ENCODE peak calls at places on chromosomes 7 and 10, in eight cellular contexts. J is endothelial cell of umbilical vein, I is GM12865, O is cardiac fibroblast, U is esophagus squamous epithelium, T is left lung, W is K562, X is bronchial epithelial cell. Y is an unnamed sample.

GRCh38 chr7:43698461-43699255 is 30.7 kb downstream of the COA1 start:
- DNase-seq in W (no peak), T (no peak), X (peak; percentile 65), O (peak; percentile 22), I (no peak), U (no peak), J (no peak), Y (no peak)

GRCh38 chr7:7438851-7439250 is 96.8 kb downstream of the COL28A1 start:
- DNase-seq in O (peak; percentile 99), W (no peak), I (peak; percentile 9), U (no peak), T (no peak), X (peak; percentile 100), J (peak; percentile 78), Y (no peak)

GRCh38 chr7:41013117-41013516 is 689.8 kb downstream of the INHBA start:
- DNase-seq in X (no peak), I (no peak), O (peak; percentile 28), T (no peak), J (no peak), U (no peak), W (no peak), Y (no peak)

GRCh38 chr10:2915412-2915811 is 151.9 kb upstream of the PFKP start:
- DNase-seq in X (no peak), O (no peak), U (no peak), J (no peak), W (no peak), I (no peak), T (no peak), Y (no peak)

GRCh38 chr10:59271160-59271559 is 91.2 kb downstream of the FAM13C start:
- DNase-seq in X (no peak), U (no peak), I (no peak), J (no peak), T (no peak), W (no peak), O (no peak), Y (no peak)

GRCh38 chr7:97342512-97342911 is 225.0 kb downstream of the SDHAF3 start:
- DNase-seq in U (no peak), I (no peak), T (no peak), X (no peak), O (no peak), J (no peak), W (no peak), Y (no peak)

GRCh38 chr10:104527013-104527412 is 114.1 kb upstream of the SORCS3 start:
- DNase-seq in X (no peak), J (no peak), I (no peak), O (no peak), U (no peak), T (no peak), W (no peak), Y (no peak)

GRCh38 chr10:114372179-114372578 is 32.1 kb downstream of the AFAP1L2 start:
- DNase-seq in W (no peak), J (peak; percentile 95), U (no peak), X (no peak), T (no peak), O (no peak), I (no peak), Y (no peak)

GRCh38 chr10:72263613-72264241 is 10.0 kb upstream of the DDIT4 start:
- DNase-seq in T (peak; percentile 24), X (peak; percentile 92), J (no peak), O (peak; percentile 48), I (peak; percentile 66), W (no peak), U (no peak), Y (peak; percentile 77)

GRCh38 chr7:42869131-42870020 is 42.5 kb downstream of the C7orf25 start:
- DNase-seq in U (no peak), J (no peak), T (no peak), W (peak; percentile 18), O (no peak), X (peak; percentile 46), I (peak; percentile 58), Y (no peak)

GRCh38 chr7:49014870-49015269 is 90.5 kb downstream of the CDC14C start:
- DNase-seq in J (no peak), X (peak; percentile 1), O (no peak), U (no peak), W (no peak), T (no peak), I (no peak), Y (no peak)

GRCh38 chr10:33635967-33636366 is 301.5 kb upstream of the NRP1 start:
- DNase-seq in T (no peak), X (no peak), W (no peak), I (no peak), U (no peak), J (no peak), O (no peak), Y (no peak)

GRCh38 chr10:89954787-89955566 is 253.6 kb downstream of the KIF20B start:
- DNase-seq in O (peak; percentile 22), U (no peak), T (no peak), X (peak; percentile 18), W (no peak), I (peak; percentile 21), J (peak; percentile 4), Y (no peak)

GRCh38 chr10:129586897-129587443 is 119.9 kb downstream of the MGMT start:
- DNase-seq in T (no peak), J (no peak), X (no peak), O (peak; percentile 6), W (peak; percentile 11), I (no peak), U (no peak), Y (no peak)

GRCh38 chr7:96219382-96220130 is 102.3 kb downstream of the SLC25A13 start:
- DNase-seq in X (peak; percentile 97), O (peak; percentile 80), W (no peak), J (peak; percentile 59), U (no peak), T (no peak), I (no peak), Y (no peak)

GRCh38 chr10:102247724-102248123 is 2.4 kb downstream of the GBF1 start:
- DNase-seq in X (no peak), U (no peak), W (no peak), I (no peak), O (no peak), J (no peak), T (no peak), Y (no peak)

GRCh38 chr10:126247454-126247975 is 140.8 kb downstream of the ADAM12 start:
- DNase-seq in X (peak; percentile 96), T (no peak), J (peak; percentile 67), I (no peak), W (no peak), U (no peak), O (peak; percentile 100), Y (no peak)

GRCh38 chr7:6556196-6556595 is 4.9 kb upstream of the GRID2IP start:
- DNase-seq in J (no peak), T (no peak), O (no peak), X (no peak), W (peak; percentile 44), I (no peak), U (no peak), Y (no peak)

GRCh38 chr10:80173441-80173840 is 31.9 kb downstream of the ANXA11 start:
- DNase-seq in T (no peak), I (no peak), J (no peak), X (no peak), U (no peak), W (no peak), O (no peak), Y (no peak)

GRCh38 chr7:133197972-133198544 is 54.8 kb upstream of the EXOC4 start:
- DNase-seq in U (no peak), T (no peak), X (no peak), J (no peak), I (no peak), W (no peak), O (no peak), Y (no peak)

GRCh38 chr7:133201470-133201869 is 51.4 kb upstream of the EXOC4 start:
- DNase-seq in T (no peak), U (no peak), O (no peak), J (no peak), W (no peak), X (no peak), I (no peak), Y (no peak)

GRCh38 chr7:133191787-133192186 is 61.1 kb upstream of the EXOC4 start:
- DNase-seq in J (no peak), I (no peak), U (no peak), X (no peak), O (no peak), W (no peak), T (no peak), Y (no peak)

GRCh38 chr7:133199831-133200230 is 53.0 kb upstream of the EXOC4 start:
- DNase-seq in W (no peak), U (no peak), J (no peak), T (no peak), X (no peak), I (no peak), O (no peak), Y (no peak)

GRCh38 chr7:133196872-133197612 is 55.8 kb upstream of the EXOC4 start:
- DNase-seq in T (no peak), O (no peak), X (no peak), J (no peak), U (no peak), I (no peak), W (no peak), Y (no peak)
- H3K4me3 ChIP-seq in T (no peak overlapping the region), O (no peak overlapping the region), X (no peak overlapping the region), J (no peak overlapping the region), U (no peak overlapping the region), I (no peak overlapping the region), W (no peak overlapping the region), Y (no peak overlapping the region)

GRCh38 chr10:29131952-29132820 is 156.7 kb upstream of the LYZL1 start:
- DNase-seq in T (peak; percentile 51), I (no peak), J (peak; percentile 95), W (peak; percentile 59), X (no peak), O (peak; percentile 65), U (no peak), Y (no peak)
- H3K4me3 ChIP-seq in T (no peak overlapping the region), I (no peak overlapping the region), J (no peak overlapping the region), W (peak overlapping the region; percentile 4), X (no peak overlapping the region), O (no peak overlapping the region), U (no peak overlapping the region), Y (no peak overlapping the region)

DNA sequence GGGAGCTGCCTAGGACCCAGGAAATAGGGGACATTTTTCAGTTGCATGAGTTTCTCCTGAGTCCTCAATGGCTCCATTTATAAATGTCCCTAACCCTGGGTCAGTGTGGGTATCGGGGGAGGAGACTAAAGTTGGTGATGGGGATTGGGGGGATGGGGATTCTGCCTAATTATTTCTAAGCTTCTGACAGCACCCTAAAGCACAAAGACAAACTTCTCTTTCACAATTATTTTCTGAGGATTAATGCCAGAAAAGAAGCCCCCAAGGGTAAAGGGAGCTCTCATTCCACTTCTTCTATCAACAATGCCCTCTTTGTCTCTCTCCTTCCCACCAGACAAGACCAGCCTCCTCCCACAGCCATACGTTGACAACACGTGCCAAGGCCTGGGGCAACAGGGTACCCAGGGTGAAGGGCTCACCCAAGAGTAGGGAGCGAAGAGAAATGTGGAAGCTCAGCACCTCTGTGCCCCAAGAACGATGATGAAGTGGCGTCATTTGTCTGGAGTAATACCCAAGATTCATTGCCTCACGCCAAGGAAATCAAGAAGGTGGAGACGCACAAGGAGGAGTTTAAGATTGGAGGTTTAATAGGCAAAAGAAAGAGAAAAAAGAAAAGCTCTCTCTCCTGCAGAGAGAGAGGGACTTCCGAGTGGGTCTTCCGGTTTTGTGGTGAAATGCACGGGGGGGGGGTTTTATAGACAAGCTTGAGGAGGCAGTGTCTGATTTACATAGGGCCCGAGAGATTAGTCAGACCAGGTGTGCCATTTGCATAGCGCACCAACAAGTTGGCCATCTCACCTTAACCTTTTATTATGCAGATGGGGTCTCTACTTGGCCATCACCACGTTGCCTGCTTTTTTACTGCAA is 14.5 kb upstream of the GJC3 start:
- DNase-seq in O (no peak), I (no peak), W (no peak), T (no peak), U (no peak), X (no peak), J (no peak), Y (no peak)
- H3K4me3 ChIP-seq in O (no peak overlapping the region), I (no peak overlapping the region), W (peak overlapping the region; percentile 10), T (no peak overlapping the region), U (no peak overlapping the region), X (no peak overlapping the region), J (no peak overlapping the region), Y (no peak overlapping the region)

GRCh38 chr10:101030492-101031127 is 319 bp downstream of the PDZD7 start:
- DNase-seq in T (no peak), W (no peak), J (no peak), O (no peak), X (no peak), U (no peak), I (no peak), Y (no peak)
- H3K4me3 ChIP-seq in T (peak overlapping the region; percentile 60), W (peak overlapping the region; percentile 4), J (peak overlapping the region; percentile 71), O (peak overlapping the region; percentile 61), X (peak overlapping the region; percentile 54), U (peak overlapping the region; percentile 81), I (peak overlapping the region; percentile 56), Y (peak overlapping the region; percentile 59)

Y was measured in pancreas.